ENCODE peak calls at places on chromosomes 16 and 17, in five cellular contexts. One of them, this sample, is unnamed.

GRCh38 chr17:75591722-75592302 is 4.2 kb downstream of the MYO15B start:
- DNase-seq in prostate gland: no peak
- DNase-seq in endothelial cell of umbilical vein: no peak
- DNase-seq in HL-60: no peak
- DNase-seq in H1: no peak
- DNase-seq in this sample: no peak

GRCh38 chr16:9457215-9457614 is 365.8 kb downstream of the HAPSTR1 start:
- DNase-seq in prostate gland: no peak
- DNase-seq in HL-60: no peak
- DNase-seq in H1: no peak
- DNase-seq in endothelial cell of umbilical vein: no peak
- DNase-seq in this sample: no peak

GRCh38 chr17:63995626-63996025 is 2.5 kb upstream of the PRR29 start:
- DNase-seq in prostate gland: no peak
- DNase-seq in H1: no peak
- DNase-seq in endothelial cell of umbilical vein: no peak
- DNase-seq in HL-60: no peak
- DNase-seq in this sample: no peak

GRCh38 chr17:40352044-40352778 is 12.3 kb downstream of the GJD3 start:
- DNase-seq in endothelial cell of umbilical vein: no peak
- DNase-seq in H1: no peak
- DNase-seq in HL-60: no peak
- DNase-seq in prostate gland: no peak
- DNase-seq in this sample: no peak

GRCh38 chr17:2357931-2358434 is 20.7 kb downstream of the SGSM2 start:
- DNase-seq in H1: no peak
- DNase-seq in prostate gland: no peak
- DNase-seq in HL-60: no peak
- DNase-seq in endothelial cell of umbilical vein: no peak
- DNase-seq in this sample: no peak

GRCh38 chr17:71145486-71145885 is 975.3 kb upstream of the SOX9 start:
- DNase-seq in HL-60: no peak
- DNase-seq in endothelial cell of umbilical vein: no peak
- DNase-seq in prostate gland: no peak
- DNase-seq in H1: no peak
- DNase-seq in this sample: no peak

GRCh38 chr16:29009050-29009837 is 24.4 kb downstream of the LAT start:
- DNase-seq in H1: no peak
- DNase-seq in endothelial cell of umbilical vein: no peak
- DNase-seq in HL-60: peak; percentile 63
- DNase-seq in prostate gland: no peak
- DNase-seq in this sample: no peak

GRCh38 chr16:65782537-65783290 is 583.8 kb upstream of the CDH5 start:
- DNase-seq in endothelial cell of umbilical vein: peak; percentile 42
- DNase-seq in HL-60: no peak
- DNase-seq in H1: peak; percentile 27
- DNase-seq in prostate gland: peak; percentile 11
- DNase-seq in this sample: no peak

GRCh38 chr16:1019234-1019933 is 37.8 kb downstream of the SOX8 start:
- DNase-seq in H1: no peak
- DNase-seq in HL-60: no peak
- DNase-seq in endothelial cell of umbilical vein: no peak
- DNase-seq in prostate gland: no peak
- DNase-seq in this sample: no peak

GRCh38 chr17:61996916-61997605 is 68.0 kb downstream of the MED13 start:
- DNase-seq in HL-60: no peak
- DNase-seq in prostate gland: no peak
- DNase-seq in endothelial cell of umbilical vein: no peak
- DNase-seq in H1: no peak
- DNase-seq in this sample: no peak

DNA sequence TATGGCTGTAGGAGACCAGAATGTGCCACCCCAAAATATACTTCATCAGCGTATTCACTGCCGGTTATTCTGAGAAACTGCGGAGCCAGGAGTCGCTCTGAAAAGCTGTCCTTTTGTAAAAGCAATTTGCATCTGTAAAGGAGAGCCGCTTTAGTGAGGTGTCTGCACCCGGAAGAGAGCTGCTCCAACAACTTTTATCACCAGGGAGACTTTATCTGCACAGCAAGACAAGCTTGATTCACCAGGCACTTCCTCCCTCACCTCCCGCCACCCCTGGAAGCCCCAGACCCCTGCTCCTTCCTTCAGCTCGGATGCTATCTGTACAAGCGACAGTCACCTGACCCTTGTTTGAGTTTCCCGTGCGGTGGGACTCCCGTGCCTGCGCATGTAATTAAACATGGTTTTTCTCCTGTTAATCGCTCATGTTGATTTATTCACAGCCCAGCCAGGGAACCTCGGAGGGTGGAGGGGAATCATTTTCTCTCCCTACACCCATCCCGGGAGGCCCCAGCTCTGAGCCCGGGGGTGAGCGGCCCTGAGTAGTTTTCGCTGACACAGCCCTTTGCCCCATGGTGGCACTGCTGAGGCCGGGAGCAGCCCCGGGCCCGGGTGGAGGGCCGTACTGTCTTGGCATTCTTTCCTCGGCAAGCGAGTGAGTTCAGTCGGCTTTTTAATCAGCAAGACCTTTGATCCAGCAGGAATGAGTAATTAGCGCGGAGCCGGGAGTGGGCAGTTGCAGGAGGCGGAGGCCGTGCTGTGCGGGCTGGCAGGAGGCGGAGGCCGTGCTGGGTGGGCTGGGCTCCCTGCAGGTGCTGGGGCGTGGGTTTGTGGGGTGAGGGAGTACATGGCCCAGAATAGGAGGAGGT is 222.7 kb upstream of the CIBAR2 start:
- DNase-seq in H1: no peak
- DNase-seq in prostate gland: peak; percentile 26
- DNase-seq in HL-60: no peak
- DNase-seq in endothelial cell of umbilical vein: peak; percentile 49
- DNase-seq in this sample: no peak
- TF ChIP-seq POLR2AphosphoS5 in H1: no peak
- TF ChIP-seq POLR2AphosphoS5 in prostate gland: peak; percentile 14
- TF ChIP-seq POLR2AphosphoS5 in HL-60: no peak
- TF ChIP-seq POLR2AphosphoS5 in endothelial cell of umbilical vein: no peak
- TF ChIP-seq POLR2AphosphoS5 in this sample: no peak

GRCh38 chr17:59371426-59372099 is 40.1 kb downstream of the YPEL2 start:
- DNase-seq in HL-60: no peak
- DNase-seq in endothelial cell of umbilical vein: peak; percentile 33
- DNase-seq in prostate gland: no peak
- DNase-seq in H1: no peak
- DNase-seq in this sample: no peak
- TF ChIP-seq POLR2AphosphoS5 in HL-60: no peak
- TF ChIP-seq POLR2AphosphoS5 in endothelial cell of umbilical vein: no peak
- TF ChIP-seq POLR2AphosphoS5 in prostate gland: peak; percentile 43
- TF ChIP-seq POLR2AphosphoS5 in H1: no peak
- TF ChIP-seq POLR2AphosphoS5 in this sample: no peak

GRCh38 chr16:15705064-15705565 is 55.1 kb downstream of the NDE1 start:
- DNase-seq in endothelial cell of umbilical vein: no peak
- DNase-seq in H1: no peak
- DNase-seq in HL-60: no peak
- DNase-seq in prostate gland: no peak
- DNase-seq in this sample: no peak

GRCh38 chr16:15701975-15702970 is 52.2 kb downstream of the NDE1 start:
- DNase-seq in H1: no peak
- DNase-seq in HL-60: no peak
- DNase-seq in prostate gland: no peak
- DNase-seq in endothelial cell of umbilical vein: no peak
- DNase-seq in this sample: no peak

GRCh38 chr16:15707332-15707731 is 57.3 kb downstream of the NDE1 start:
- DNase-seq in H1: no peak
- DNase-seq in HL-60: no peak
- DNase-seq in endothelial cell of umbilical vein: no peak
- DNase-seq in prostate gland: no peak
- DNase-seq in this sample: no peak

GRCh38 chr16:15703029-15703736 is 53.1 kb downstream of the NDE1 start:
- DNase-seq in H1: no peak
- DNase-seq in prostate gland: no peak
- DNase-seq in endothelial cell of umbilical vein: no peak
- DNase-seq in HL-60: peak; percentile 4
- DNase-seq in this sample: no peak

GRCh38 chr16:15704545-15704987 is 54.5 kb downstream of the NDE1 start:
- DNase-seq in prostate gland: peak; percentile 76
- DNase-seq in endothelial cell of umbilical vein: peak; percentile 73
- DNase-seq in HL-60: peak; percentile 70
- DNase-seq in H1: peak; percentile 92
- DNase-seq in this sample: no peak
- TF ChIP-seq POLR2AphosphoS5 in prostate gland: no peak
- TF ChIP-seq POLR2AphosphoS5 in endothelial cell of umbilical vein: no peak
- TF ChIP-seq POLR2AphosphoS5 in HL-60: no peak
- TF ChIP-seq POLR2AphosphoS5 in H1: no peak
- TF ChIP-seq POLR2AphosphoS5 in this sample: no peak

GRCh38 chr16:68300736-68301459 is 9.8 kb downstream of the SLC7A6OS start:
- DNase-seq in endothelial cell of umbilical vein: no peak
- DNase-seq in HL-60: peak; percentile 18
- DNase-seq in prostate gland: no peak
- DNase-seq in H1: no peak
- DNase-seq in this sample: no peak
- TF ChIP-seq POLR2AphosphoS5 in endothelial cell of umbilical vein: peak; percentile 14
- TF ChIP-seq POLR2AphosphoS5 in HL-60: peak; percentile 14
- TF ChIP-seq POLR2AphosphoS5 in prostate gland: no peak
- TF ChIP-seq POLR2AphosphoS5 in H1: no peak
- TF ChIP-seq POLR2AphosphoS5 in this sample: no peak

GRCh38 chr16:48367443-48368049 is 17.7 kb downstream of the SIAH1 start:
- DNase-seq in HL-60: no peak
- DNase-seq in H1: no peak
- DNase-seq in prostate gland: no peak
- DNase-seq in endothelial cell of umbilical vein: no peak
- DNase-seq in this sample: no peak

GRCh38 chr16:48365030-48365600 is 20.1 kb downstream of the SIAH1 start:
- DNase-seq in HL-60: no peak
- DNase-seq in prostate gland: peak; percentile 52
- DNase-seq in H1: no peak
- DNase-seq in endothelial cell of umbilical vein: no peak
- DNase-seq in this sample: no peak

GRCh38 chr16:48365601-48366164 is 19.5 kb downstream of the SIAH1 start:
- DNase-seq in endothelial cell of umbilical vein: peak; percentile 89
- DNase-seq in H1: peak; percentile 93
- DNase-seq in prostate gland: peak; percentile 92
- DNase-seq in HL-60: peak; percentile 80
- DNase-seq in this sample: no peak

GRCh38 chr16:48369765-48370164 is 15.4 kb downstream of the SIAH1 start:
- DNase-seq in prostate gland: no peak
- DNase-seq in endothelial cell of umbilical vein: no peak
- DNase-seq in H1: no peak
- DNase-seq in HL-60: no peak
- DNase-seq in this sample: no peak

DNA sequence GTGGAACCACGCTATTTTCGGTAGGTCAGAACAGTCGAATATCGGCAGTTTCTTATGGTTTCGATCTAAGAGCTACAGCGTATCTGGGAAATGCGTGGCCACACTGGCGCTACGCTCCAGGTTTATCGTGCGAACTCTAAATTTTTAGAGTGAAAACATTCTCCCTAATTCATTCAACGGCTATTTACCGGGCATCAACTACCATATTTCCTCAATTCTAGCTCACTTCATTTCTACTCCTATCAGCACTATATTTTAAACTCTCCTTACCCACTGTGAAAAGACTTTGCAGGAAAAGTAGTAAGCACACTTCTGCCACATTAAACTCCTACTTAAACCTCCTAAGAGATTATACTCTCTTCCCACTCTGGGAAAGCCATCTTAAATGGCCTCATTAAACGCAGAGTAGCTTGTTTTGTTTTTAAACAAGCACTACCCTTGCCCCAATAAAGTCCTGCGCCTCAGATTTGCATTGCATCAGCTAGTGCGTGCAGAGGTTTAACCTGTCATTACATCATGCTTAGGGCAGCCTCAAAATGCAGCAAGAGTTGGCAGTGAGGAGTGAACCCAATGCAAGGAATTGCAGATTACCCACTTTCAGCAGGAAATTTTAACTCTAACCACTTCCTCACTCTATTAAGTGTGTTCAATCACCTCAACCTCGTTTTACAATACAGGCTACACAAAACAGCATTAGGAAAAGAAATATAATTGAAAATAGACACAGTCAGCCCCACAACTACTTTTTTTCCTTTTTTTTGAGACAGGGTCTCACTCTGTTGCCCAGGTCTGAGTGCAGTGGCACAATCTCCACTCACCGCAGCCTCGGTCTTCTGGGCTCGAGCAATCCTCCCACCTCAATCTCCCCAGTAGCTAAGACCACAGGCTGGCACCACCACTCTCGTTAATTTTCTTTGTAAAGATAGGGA is 18.8 kb downstream of the SIAH1 start:
- DNase-seq in H1: no peak
- DNase-seq in HL-60: peak; percentile 91
- DNase-seq in endothelial cell of umbilical vein: peak; percentile 77
- DNase-seq in prostate gland: peak; percentile 51
- DNase-seq in this sample: peak; percentile 42
- TF ChIP-seq POLR2AphosphoS5 in H1: peak; percentile 44
- TF ChIP-seq POLR2AphosphoS5 in HL-60: peak; percentile 77
- TF ChIP-seq POLR2AphosphoS5 in endothelial cell of umbilical vein: no peak
- TF ChIP-seq POLR2AphosphoS5 in prostate gland: peak; percentile 26
- TF ChIP-seq POLR2AphosphoS5 in this sample: no peak

This sample was measured in SK-N-MC.